ENCODE peak calls at places on chromosomes 5 and 9, in four cellular contexts. B, X, G and T are unnamed samples.

GRCh38 chr9:99601506-99601905 is 220.2 kb upstream of the NR4A3 start:
- DNase-seq in G (peak; percentile 3), B (peak; percentile 72), X (no peak), T (no peak)

GRCh38 chr5:109876030-109876726 is 186.5 kb downstream of the MAN2A1 start:
- DNase-seq in G (no peak), B (no peak), X (no peak), T (no peak)

GRCh38 chr9:81585191-81585763 is 104.1 kb downstream of the TLE1 start:
- DNase-seq in X (no peak), B (no peak), G (no peak), T (no peak)

GRCh38 chr5:17114715-17115599 is 102.5 kb upstream of the BASP1 start:
- DNase-seq in X (no peak), B (no peak), G (no peak), T (no peak)

GRCh38 chr9:89543621-89544279 is 45.8 kb upstream of the SEMA4D start:
- DNase-seq in X (no peak), B (no peak), G (no peak), T (no peak)

GRCh38 chr5:28808967-28809810 is 1770.8 kb upstream of the CDH9 start:
- DNase-seq in X (no peak), G (no peak), B (no peak), T (no peak)

GRCh38 chr5:137575847-137576246 is 76.7 kb upstream of the SPOCK1 start:
- DNase-seq in X (peak; percentile 48), B (peak; percentile 62), G (no peak), T (no peak)

GRCh38 chr5:96875805-96876291 is 452 bp upstream of the ERAP2 start:
- DNase-seq in B (peak; percentile 90), X (no peak), G (no peak), T (no peak)

GRCh38 chr5:161966544-161966943 is 101.0 kb upstream of the GABRG2 start:
- DNase-seq in G (no peak), X (no peak), B (no peak), T (no peak)

GRCh38 chr5:126970517-126971017 is 59.8 kb downstream of the MARCHF3 start:
- DNase-seq in X (no peak), G (peak; percentile 36), B (no peak), T (peak; percentile 38)

GRCh38 chr5:42940853-42941252 is 99.3 kb downstream of the ANXA2R start:
- DNase-seq in B (no peak), G (no peak), X (no peak), T (no peak)

GRCh38 chr5:169160405-169160901 is 140.5 kb downstream of the SLIT3 start:
- DNase-seq in G (peak; percentile 2), B (no peak), X (no peak), T (no peak)
- TF ChIP-seq CTCF in G (peak; percentile 50), B (no peak), X (peak; percentile 27), T (peak; percentile 47)

DNA sequence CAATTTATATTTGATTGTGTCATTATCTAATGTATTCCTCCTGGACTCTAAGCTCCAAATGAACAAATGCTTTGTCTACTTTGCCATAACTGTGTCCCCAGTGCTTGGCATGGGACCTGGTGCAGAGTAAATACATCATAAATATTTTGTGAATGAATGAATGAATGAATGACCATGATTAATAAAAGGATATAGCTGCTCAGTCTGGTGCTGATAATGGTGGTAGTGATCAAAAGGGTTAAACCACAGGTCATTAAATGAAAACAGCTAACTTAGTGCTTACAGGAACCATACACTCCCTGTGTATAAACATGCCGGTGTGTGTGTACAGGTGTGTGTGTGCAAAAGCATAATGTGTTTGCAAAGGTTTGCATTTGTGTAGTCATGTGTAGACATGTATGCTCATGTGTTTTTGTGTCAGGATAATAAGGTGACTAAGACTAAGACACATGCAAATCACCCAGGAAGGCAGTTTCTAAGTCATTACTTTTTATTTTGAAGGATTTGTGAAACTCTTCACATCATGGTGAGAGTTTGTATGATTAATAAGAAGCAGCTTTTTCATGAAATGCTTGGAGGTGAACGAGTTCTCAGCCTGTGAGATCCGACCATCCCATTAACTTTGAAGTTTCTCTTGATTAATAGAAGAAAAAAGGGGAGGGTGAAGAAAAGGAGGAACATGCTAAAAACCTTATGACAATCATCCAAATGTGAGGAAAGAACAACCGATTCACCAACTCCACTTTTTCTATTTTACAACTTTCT is 24.6 kb downstream of the SPARC start:
- DNase-seq in X (no peak), B (no peak), G (no peak), T (no peak)
- H3K4me3 ChIP-seq in X (no peak overlapping the region), B (no peak overlapping the region), G (no peak overlapping the region), T (no peak overlapping the region)

GRCh38 chr5:124411089-124411488 is 335.4 kb downstream of the ZNF608 start:
- DNase-seq in X (no peak), B (no peak), G (no peak), T (no peak)
- TF ChIP-seq CTCF in X (no peak), B (no peak), G (peak; percentile 31), T (no peak)

GRCh38 chr9:136534396-136534795 is 11.5 kb downstream of the NOTCH1 start:
- DNase-seq in B (no peak), X (no peak), G (no peak), T (no peak)

GRCh38 chr9:136531186-136531903 is 14.5 kb downstream of the NOTCH1 start:
- DNase-seq in G (no peak), B (no peak), X (no peak), T (no peak)

GRCh38 chr9:136533775-136534157 is 12.1 kb downstream of the NOTCH1 start:
- DNase-seq in X (no peak), B (no peak), G (no peak), T (no peak)

GRCh38 chr9:136531904-136532798 is 13.7 kb downstream of the NOTCH1 start:
- DNase-seq in X (no peak), B (no peak), G (no peak), T (no peak)

GRCh38 chr9:136532799-136533774 is 12.8 kb downstream of the NOTCH1 start:
- DNase-seq in G (no peak), B (no peak), X (no peak), T (no peak)
- H3K4me3 ChIP-seq in G (no peak overlapping the region), B (no peak overlapping the region), X (no peak overlapping the region), T (no peak overlapping the region)

GRCh38 chr9:101458955-101459631 is 23.5 kb upstream of the ALDOB start:
- DNase-seq in X (no peak), G (peak; percentile 80), B (no peak), T (peak; percentile 57)

GRCh38 chr9:101453776-101454570 is 18.4 kb upstream of the ALDOB start:
- DNase-seq in G (peak; percentile 82), B (no peak), X (no peak), T (no peak)

GRCh38 chr9:101455656-101456235 is 20.2 kb upstream of the ALDOB start:
- DNase-seq in X (no peak), B (no peak), G (peak; percentile 79), T (no peak)

GRCh38 chr9:101460965-101461364 is 25.4 kb upstream of the ALDOB start:
- DNase-seq in X (no peak), B (no peak), G (peak; percentile 54), T (no peak)

DNA sequence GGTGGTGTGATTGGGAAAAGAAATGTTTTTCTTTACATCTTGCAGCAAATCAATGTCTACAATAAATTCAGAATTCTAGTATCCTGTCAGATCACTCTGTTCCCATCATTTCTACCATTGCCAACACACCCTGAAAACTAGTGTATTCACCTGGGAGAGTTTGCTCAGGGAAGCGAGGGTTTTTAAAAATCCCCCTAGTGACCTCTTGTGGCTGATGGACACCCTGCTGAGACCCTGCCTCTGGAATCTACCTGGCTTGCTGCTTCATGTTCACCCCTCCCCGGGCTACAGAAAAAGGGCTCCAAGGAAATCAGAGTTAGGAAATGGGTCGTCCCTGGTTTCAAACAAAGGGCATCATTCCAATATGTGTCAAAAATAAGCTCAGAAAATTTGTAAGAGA is 21.4 kb upstream of the ALDOB start:
- DNase-seq in X (no peak), G (no peak), B (no peak), T (no peak)
- TF ChIP-seq CTCF in X (no peak), G (peak; percentile 16), B (no peak), T (no peak)